ENCODE peak calls at places on chromosomes 3 and 15, in nine cellular contexts. G, M, P, Y, K, L, X, F and B are unnamed samples.

GRCh38 chr3:114572364-114573062 is 278.7 kb downstream of the TIGIT start:
- DNase-seq in L (no peak), M (no peak), Y (no peak), K (no peak), G (no peak), F (no peak), P (no peak), X (no peak), B (no peak)

GRCh38 chr3:187811580-187812250 is 66.4 kb upstream of the BCL6 start:
- DNase-seq in M (no peak), X (no peak), P (no peak), L (peak; percentile 42), Y (peak; percentile 14), F (no peak), G (peak; percentile 39), K (peak; percentile 89), B (peak; percentile 51)

GRCh38 chr3:30131171-30131570 is 475.2 kb upstream of the TGFBR2 start:
- DNase-seq in L (no peak), P (no peak), G (no peak), M (no peak), F (no peak), X (no peak), K (no peak), Y (peak; percentile 4), B (no peak)

GRCh38 chr15:63870043-63870394 is 36.3 kb upstream of the HERC1 start:
- DNase-seq in G (no peak), F (no peak), M (no peak), P (no peak), L (no peak), K (peak; percentile 23), Y (no peak), X (no peak), B (no peak)

GRCh38 chr3:59654120-59654952 is 604.5 kb upstream of the CFAP20DC start:
- DNase-seq in K (peak; percentile 38), P (no peak), G (no peak), M (no peak), X (no peak), F (peak; percentile 70), L (no peak), Y (no peak), B (no peak)

GRCh38 chr15:85620321-85621044 is 174.2 kb downstream of the KLHL25 start:
- DNase-seq in F (no peak), M (no peak), P (no peak), K (peak; percentile 93), G (peak; percentile 83), Y (no peak), X (no peak), L (no peak), B (no peak)

GRCh38 chr3:132183811-132184210 is 133.4 kb upstream of the ACP3 start:
- DNase-seq in L (no peak), F (no peak), G (no peak), Y (no peak), K (no peak), M (no peak), X (no peak), P (no peak), B (no peak)

GRCh38 chr15:78298983-78299301 is 467 bp downstream of the SKIC8 start:
- DNase-seq in Y (no peak), F (no peak), K (peak; percentile 37), G (no peak), M (no peak), L (no peak), P (no peak), X (no peak), B (no peak)

GRCh38 chr3:187941135-187941847 is 196.0 kb upstream of the BCL6 start:
- DNase-seq in P (no peak), G (no peak), M (no peak), K (no peak), L (no peak), X (no peak), F (no peak), Y (no peak), B (no peak)

GRCh38 chr3:66480666-66481065 is 20.2 kb downstream of the LRIG1 start:
- DNase-seq in P (no peak), M (no peak), G (peak; percentile 35), K (no peak), Y (no peak), F (no peak), X (no peak), L (no peak), B (no peak)

GRCh38 chr15:25335279-25335678 is 103.5 kb downstream of the UBE3A start:
- DNase-seq in K (no peak), P (no peak), Y (no peak), L (no peak), F (no peak), X (no peak), G (no peak), M (no peak), B (no peak)

GRCh38 chr15:99403597-99403996 is 152.3 kb downstream of the LRRC28 start:
- DNase-seq in Y (no peak), L (no peak), X (no peak), M (no peak), G (no peak), F (no peak), P (no peak), K (peak; percentile 18), B (no peak)

GRCh38 chr3:133393204-133393603 is 6.7 kb upstream of the BFSP2 start:
- DNase-seq in K (no peak), X (no peak), P (no peak), M (no peak), F (no peak), Y (no peak), G (no peak), L (no peak), B (no peak)

GRCh38 chr3:187212705-187213104 is 15.4 kb downstream of the RTP1 start:
- DNase-seq in Y (no peak), G (no peak), F (no peak), K (no peak), P (no peak), M (no peak), L (no peak), X (no peak), B (no peak)

GRCh38 chr3:7498722-7499121 is 637.8 kb downstream of the GRM7 start:
- DNase-seq in X (no peak), P (no peak), L (no peak), M (no peak), K (no peak), Y (no peak), G (no peak), F (no peak), B (no peak)

GRCh38 chr3:30770387-30770786 is 124.1 kb downstream of the GADL1 start:
- DNase-seq in F (peak; percentile 69), G (peak; percentile 74), X (no peak), P (peak; percentile 81), M (no peak), Y (no peak), K (peak; percentile 95), L (peak; percentile 66), B (no peak)

GRCh38 chr3:44252332-44252731 is 10.6 kb downstream of the TOPAZ1 start:
- DNase-seq in P (no peak), Y (no peak), X (no peak), L (no peak), F (no peak), K (no peak), G (no peak), M (no peak), B (no peak)

GRCh38 chr15:68994149-68994548 is 20.3 kb upstream of the NOX5 start:
- DNase-seq in X (no peak), K (peak; percentile 33), L (no peak), F (no peak), P (no peak), M (no peak), Y (no peak), G (peak; percentile 26), B (peak; percentile 29)

GRCh38 chr3:95615592-95616310 is 1198.6 kb upstream of the EPHA6 start:
- DNase-seq in Y (no peak), K (no peak), F (no peak), M (no peak), P (no peak), X (no peak), L (peak; percentile 67), G (no peak), B (no peak)

GRCh38 chr15:52765779-52766178 is 24.4 kb downstream of the ONECUT1 start:
- DNase-seq in Y (no peak), M (no peak), X (no peak), G (no peak), K (no peak), F (no peak), L (peak; percentile 44), P (no peak), B (no peak)

GRCh38 chr3:40980467-40980866 is 218.8 kb upstream of the CTNNB1 start:
- DNase-seq in P (no peak), X (no peak), K (no peak), L (no peak), M (no peak), G (no peak), Y (no peak), F (no peak), B (no peak)

GRCh38 chr3:184417619-184418327 is 37.9 kb downstream of the CHRD start:
- DNase-seq in L (peak; percentile 64), F (peak; percentile 71), M (peak; percentile 60), Y (peak; percentile 28), X (peak; percentile 39), K (peak; percentile 63), G (no peak), P (peak; percentile 89), B (no peak)

GRCh38 chr3:55709411-55709997 is 222.4 kb upstream of the WNT5A start:
- DNase-seq in P (no peak), K (no peak), X (no peak), F (no peak), L (no peak), G (no peak), Y (no peak), M (no peak), B (no peak)

GRCh38 chr3:146817705-146818104 is 212.6 kb upstream of the PLSCR5 start:
- DNase-seq in Y (no peak), F (no peak), X (peak; percentile 25), M (no peak), G (no peak), K (peak; percentile 51), P (no peak), L (peak; percentile 10), B (no peak)

GRCh38 chr3:156160653-156161052 is 40.3 kb downstream of the KCNAB1 start:
- DNase-seq in M (no peak), G (no peak), Y (no peak), L (no peak), P (no peak), F (no peak), K (no peak), X (peak; percentile 22), B (no peak)

GRCh38 chr3:47890037-47890831 is 87.3 kb downstream of the DHX30 start:
- DNase-seq in F (no peak), X (no peak), M (no peak), L (no peak), P (no peak), K (no peak), G (no peak), Y (no peak), B (no peak)

GRCh38 chr3:172313671-172314070 is 134.6 kb downstream of the GHSR start:
- DNase-seq in M (no peak), Y (no peak), K (no peak), G (no peak), X (peak; percentile 35), F (no peak), L (no peak), P (no peak), B (no peak)

GRCh38 chr3:67401911-67402310 is 252.5 kb downstream of the SUCLG2 start:
- DNase-seq in P (peak; percentile 66), M (no peak), X (no peak), F (no peak), G (no peak), Y (no peak), L (no peak), K (peak; percentile 24), B (no peak)

GRCh38 chr15:43518073-43518761 is 809 bp downstream of the MAP1A start:
- DNase-seq in L (no peak), K (no peak), P (peak; percentile 82), F (no peak), X (peak; percentile 72), Y (no peak), M (no peak), G (no peak), B (no peak)

GRCh38 chr3:70981252-70981933 is 602.1 kb downstream of the FOXP1 start:
- DNase-seq in P (no peak), G (no peak), Y (no peak), L (no peak), K (no peak), F (no peak), M (no peak), X (no peak), B (no peak)

GRCh38 chr3:133211449-133211848 is 173.3 kb downstream of the TMEM108 start:
- DNase-seq in P (no peak), F (no peak), M (no peak), Y (no peak), G (no peak), L (no peak), K (no peak), X (no peak), B (no peak)